ENCODE peak calls at places on chromosomes 2 and 18, in ten cellular contexts. G is T-cell; U is cardiac fibroblast; K is nephron progenitor cell; T is NCI-H1092 treated with DMSO at 0.1 percent for 48 hours; E is CD8-positive, alpha-beta T cell; L is NCI-H226; I is stimulated activated CD4-positive, alpha-beta T cell treated with anti-CD3 and anti-CD28 coated beads, Interleukin-15, amount 100 ng/mL, for 1 hour; Y is NCI-H2081 treated with DMSO at 0.1 percent for 48 hours; Z is neuronal stem cell. W is an unnamed sample.

GRCh38 chr2:241891315-241891987 is 21.9 kb downstream of the RTP5 start:
- DNase-seq in L (no peak), I (no peak), Z (no peak), Y (no peak), E (no peak), G (no peak), K (no peak), T (no peak), U (no peak), W (no peak)

GRCh38 chr18:59033361-59033760 is 106.3 kb upstream of the SEC11C start:
- DNase-seq in T (no peak), Z (no peak), G (no peak), I (no peak), Y (no peak), E (no peak), U (no peak), L (no peak), K (no peak), W (no peak)

GRCh38 chr2:9708683-9709538 is 78.1 kb upstream of the YWHAQ start:
- DNase-seq in K (no peak), I (no peak), T (no peak), L (no peak), E (no peak), U (no peak), Z (no peak), G (no peak), Y (no peak), W (peak; percentile 24)

GRCh38 chr2:160700415-160700814 is 206.8 kb upstream of the RBMS1 start:
- DNase-seq in L (no peak), G (no peak), E (no peak), U (no peak), I (no peak), Z (no peak), Y (no peak), T (no peak), K (no peak), W (no peak)

GRCh38 chr2:73111300-73112025 is 1.3 kb downstream of the RAB11FIP5 start:
- DNase-seq in Z (peak; percentile 24), Y (no peak), K (peak; percentile 15), E (no peak), U (peak; percentile 35), G (peak; percentile 4), L (peak; percentile 63), I (no peak), T (no peak), W (peak; percentile 20)

GRCh38 chr2:38572167-38572566 is 30.6 kb downstream of the HNRNPLL start:
- DNase-seq in K (no peak), U (peak; percentile 87), L (peak; percentile 47), T (no peak), I (no peak), Z (no peak), Y (no peak), G (no peak), E (no peak), W (no peak)

GRCh38 chr18:46264255-46264654 is 160.1 kb downstream of the HAUS1 start:
- DNase-seq in I (no peak), G (no peak), T (no peak), Y (no peak), Z (peak; percentile 42), K (no peak), U (peak; percentile 78), E (no peak), L (no peak), W (no peak)

GRCh38 chr2:168432100-168432499 is 24.0 kb upstream of the CERS6 start:
- DNase-seq in I (no peak), G (no peak), Y (no peak), T (no peak), Z (no peak), U (no peak), K (no peak), L (no peak), E (no peak), W (no peak)

GRCh38 chr2:51628953-51629352 is 597.0 kb upstream of the NRXN1 start:
- DNase-seq in I (no peak), K (no peak), Z (no peak), Y (no peak), L (no peak), E (no peak), U (no peak), G (no peak), T (no peak), W (no peak)

W was measured in CD4-positive, CD25-positive, alpha-beta regulatory T cell.